ENCODE peak calls at places on chromosomes 13 and 19, in four cellular contexts. X is heart left ventricle, J is osteoblast, Y is esophagus muscularis mucosa. G is an unnamed sample. For H3K4me1 and H3K36me3, the result is how much of the 10 kb centered on the place peaks cover.

GRCh38 chr13:43815204-43815603 is 28.4 kb upstream of the ENOX1 start:
- DNase-seq in X (peak), J (no peak), Y (no peak), G (no peak)

GRCh38 chr13:105817011-105817410 is 718.5 kb downstream of the EFNB2 start:
- DNase-seq in J (no peak), Y (no peak), X (no peak), G (no peak)

GRCh38 chr19:11168568-11168967 is 13.0 kb upstream of the SPC24 start:
- DNase-seq in J (peak), Y (no peak), X (no peak), G (no peak)

GRCh38 chr13:73835138-73835721 is 299.0 kb downstream of the KLF12 start:
- DNase-seq in J (no peak), Y (no peak), X (no peak), G (no peak)

GRCh38 chr19:8552810-8553209 is 24.4 kb downstream of the MYO1F start:
- DNase-seq in J (peak), X (no peak), Y (no peak), G (no peak)

GRCh38 chr13:111388851-111389500 is 68.5 kb downstream of the TEX29 start:
- DNase-seq in J (no peak), X (peak), Y (no peak), G (no peak)

GRCh38 chr13:83350569-83350968 is 531.7 kb downstream of the SLITRK1 start:
- DNase-seq in X (no peak), Y (no peak), J (peak), G (no peak)

GRCh38 chr19:290539-291521 is at the start of gene PLPP2:
- DNase-seq in J (peak), Y (no peak), X (no peak), G (peak)

GRCh38 chr13:35953537-35954206 is 177.5 kb downstream of the DCLK1 start:
- DNase-seq in X (peak), Y (peak), J (peak), G (peak)

GRCh38 chr13:108302279-108302678 is 32.8 kb downstream of the TNFSF13B start:
- DNase-seq in X (no peak), Y (no peak), J (no peak), G (no peak)

GRCh38 chr19:4077800-4078683 is 11.3 kb upstream of the ZBTB7A start:
- DNase-seq in Y (no peak), J (peak), X (peak), G (peak)

GRCh38 chr19:4083677-4084546 is 17.2 kb upstream of the ZBTB7A start:
- DNase-seq in X (peak), Y (no peak), J (peak), G (peak)

GRCh38 chr19:4082172-4082571 is 15.5 kb upstream of the ZBTB7A start:
- DNase-seq in Y (no peak), X (no peak), J (peak), G (no peak)

GRCh38 chr19:4081441-4082129 is 14.9 kb upstream of the ZBTB7A start:
- DNase-seq in X (no peak), Y (no peak), J (peak), G (no peak)

DNA sequence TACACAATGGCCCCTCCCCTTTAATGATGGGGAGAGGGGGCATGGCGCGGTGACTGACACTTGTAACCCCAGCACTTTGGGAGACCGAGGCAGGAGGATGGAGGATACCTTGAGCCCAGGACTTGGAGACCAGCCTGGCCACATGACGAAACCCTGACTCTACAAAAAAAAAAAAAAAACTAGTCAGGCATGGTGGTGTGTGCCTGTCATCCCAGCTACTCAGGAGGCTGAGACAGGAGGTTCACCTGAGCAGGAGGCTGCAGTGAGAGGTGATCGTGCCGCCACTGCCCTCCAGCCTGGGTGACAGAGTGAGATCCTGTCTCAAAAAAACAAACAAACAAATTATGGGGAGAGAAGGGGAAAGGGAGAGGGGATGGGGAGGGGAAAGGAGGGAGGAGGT is 13.8 kb upstream of the ZBTB7A start:
- DNase-seq in X (no peak), Y (no peak), J (no peak), G (no peak)
- TF ChIP-seq CTCF in X (no peak), Y (no peak), J (no peak), G (no peak)

GRCh38 chr13:33280923-33281322 is 4.6 kb downstream of the STARD13 start:
- DNase-seq in X (no peak), Y (no peak), J (no peak), G (no peak)

GRCh38 chr13:33280550-33280905 is 5.0 kb downstream of the STARD13 start:
- DNase-seq in J (no peak), Y (no peak), X (no peak), G (no peak)

GRCh38 chr13:33279414-33279813 is 6.1 kb downstream of the STARD13 start:
- DNase-seq in X (no peak), J (no peak), Y (no peak), G (peak)

GRCh38 chr13:33278923-33279322 is 6.6 kb downstream of the STARD13 start:
- DNase-seq in X (no peak), J (no peak), Y (no peak), G (no peak)

GRCh38 chr13:33279898-33280549 is 5.5 kb downstream of the STARD13 start:
- DNase-seq in X (no peak), J (peak), Y (no peak), G (no peak)
- H3K4me1 ChIP-seq in X (half or more), J (half or more), Y (half or more), G (under half)

DNA sequence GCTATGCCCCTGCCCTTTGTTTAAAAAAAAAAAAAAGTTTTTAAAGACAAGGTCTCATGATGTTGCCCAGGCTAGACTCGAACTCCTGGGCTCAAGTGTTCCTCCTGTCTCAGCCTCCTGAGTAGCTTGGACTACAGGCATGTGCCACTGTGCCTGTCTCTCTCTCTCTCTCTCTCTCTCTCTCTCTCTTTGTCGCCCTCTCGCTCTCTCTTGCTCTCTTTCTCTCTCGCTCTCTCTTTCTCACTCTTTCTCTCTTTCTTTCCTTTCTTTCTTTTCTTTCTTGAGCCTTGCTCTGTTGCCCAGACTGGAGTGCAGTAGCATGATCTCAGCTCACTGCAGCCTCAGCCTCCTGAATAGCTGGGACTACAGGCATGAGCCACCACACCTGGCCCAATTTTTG is 7.5 kb downstream of the COX6B1 start:
- DNase-seq in X (no peak), Y (no peak), J (no peak), G (no peak)
- H3K36me3 ChIP-seq in X (half or more), Y (half or more), J (half or more), G (under half)

GRCh38 chr13:78601886-78602560 is 1.3 kb downstream of the POU4F1 start:
- DNase-seq in J (peak), Y (no peak), X (no peak), G (no peak)

GRCh38 chr13:78602561-78603239 is 652 bp downstream of the POU4F1 start:
- DNase-seq in J (no peak), Y (no peak), X (no peak), G (no peak)

GRCh38 chr13:78599911-78600310 is 3.4 kb downstream of the POU4F1 start:
- DNase-seq in J (no peak), Y (no peak), X (no peak), G (no peak)

GRCh38 chr13:78600317-78600899 is 2.9 kb downstream of the POU4F1 start:
- DNase-seq in J (no peak), Y (no peak), X (no peak), G (no peak)

GRCh38 chr13:78601124-78601885 is 2.0 kb downstream of the POU4F1 start:
- DNase-seq in Y (no peak), J (peak), X (no peak), G (no peak)
- TF ChIP-seq CTCF in Y (no peak), J (no peak), X (no peak), G (no peak)

GRCh38 chr13:94761407-94761806 is 49.1 kb upstream of the SOX21 start:
- DNase-seq in X (no peak), Y (no peak), J (no peak), G (no peak)
- H3K4me1 ChIP-seq in X (under half), Y (under half), J (under half), G (under half)

DNA sequence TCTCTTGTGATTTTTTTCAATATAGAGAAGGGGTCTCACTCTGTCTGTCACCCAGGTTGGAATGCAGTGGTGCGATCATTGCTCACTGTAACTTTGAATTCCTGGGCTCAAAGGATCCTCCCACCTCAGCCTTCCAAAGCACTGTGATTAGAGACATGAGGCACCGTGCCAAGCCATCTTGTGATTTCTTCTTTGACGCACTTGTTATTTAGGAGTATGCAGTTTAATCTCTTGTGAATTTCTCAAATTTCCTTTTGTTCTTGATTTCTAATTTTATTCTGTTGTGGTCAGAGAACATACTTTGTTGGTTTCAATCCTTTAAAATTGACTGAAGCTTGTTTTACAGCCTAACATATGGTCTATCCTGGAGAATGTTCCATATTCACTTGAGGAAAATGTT is 14.5 kb downstream of the IPO5 start:
- DNase-seq in Y (no peak), J (no peak), X (no peak), G (no peak)
- H3K36me3 ChIP-seq in Y (under half), J (under half), X (under half), G (under half)

GRCh38 chr13:69565334-69565733 is 542.3 kb upstream of the ATXN8OS start:
- DNase-seq in X (no peak), J (no peak), Y (no peak), G (peak)
- TF ChIP-seq CTCF in X (no peak), J (no peak), Y (no peak), G (no peak)

GRCh38 chr19:39127812-39128510 is 2.4 kb downstream of the PAK4 start:
- DNase-seq in Y (no peak), X (no peak), J (peak), G (no peak)
- H3K4me1 ChIP-seq in Y (half or more), X (half or more), J (under half), G (half or more)

DNA sequence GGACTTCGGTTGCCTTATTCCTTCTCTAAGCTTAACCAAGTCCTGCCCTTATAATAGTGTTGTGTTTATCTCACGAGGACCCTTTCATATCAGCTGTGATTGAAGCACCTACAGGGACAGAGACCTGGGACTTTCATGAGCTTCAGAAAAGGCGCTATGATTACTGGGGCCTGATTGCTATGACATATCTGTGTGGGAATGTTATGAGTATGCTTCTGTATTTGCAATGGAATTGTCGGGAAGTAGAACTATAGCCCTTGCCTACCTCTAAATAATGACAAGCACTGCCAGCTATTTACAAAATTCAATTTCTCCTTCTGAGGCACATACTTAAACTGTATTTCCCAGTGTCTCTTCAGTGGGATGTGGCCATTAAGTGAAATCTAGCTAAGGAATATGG is 191.5 kb downstream of the LHFPL6 start:
- DNase-seq in J (no peak), X (no peak), Y (no peak), G (no peak)
- H3K36me3 ChIP-seq in J (under half), X (under half), Y (under half), G (under half)

GRCh38 chr19:42202290-42202867 is 15.1 kb downstream of the DEDD2 start:
- DNase-seq in X (no peak), J (peak), Y (no peak), G (no peak)

GRCh38 chr19:42198676-42199439 is 18.6 kb downstream of the DEDD2 start:
- DNase-seq in J (peak), Y (no peak), X (no peak), G (peak)

GRCh38 chr19:42201489-42202289 is 15.8 kb downstream of the DEDD2 start:
- DNase-seq in J (peak), X (peak), Y (no peak), G (peak)

GRCh38 chr19:42199440-42200115 is 17.9 kb downstream of the DEDD2 start:
- DNase-seq in X (peak), Y (no peak), J (peak), G (peak)

DNA sequence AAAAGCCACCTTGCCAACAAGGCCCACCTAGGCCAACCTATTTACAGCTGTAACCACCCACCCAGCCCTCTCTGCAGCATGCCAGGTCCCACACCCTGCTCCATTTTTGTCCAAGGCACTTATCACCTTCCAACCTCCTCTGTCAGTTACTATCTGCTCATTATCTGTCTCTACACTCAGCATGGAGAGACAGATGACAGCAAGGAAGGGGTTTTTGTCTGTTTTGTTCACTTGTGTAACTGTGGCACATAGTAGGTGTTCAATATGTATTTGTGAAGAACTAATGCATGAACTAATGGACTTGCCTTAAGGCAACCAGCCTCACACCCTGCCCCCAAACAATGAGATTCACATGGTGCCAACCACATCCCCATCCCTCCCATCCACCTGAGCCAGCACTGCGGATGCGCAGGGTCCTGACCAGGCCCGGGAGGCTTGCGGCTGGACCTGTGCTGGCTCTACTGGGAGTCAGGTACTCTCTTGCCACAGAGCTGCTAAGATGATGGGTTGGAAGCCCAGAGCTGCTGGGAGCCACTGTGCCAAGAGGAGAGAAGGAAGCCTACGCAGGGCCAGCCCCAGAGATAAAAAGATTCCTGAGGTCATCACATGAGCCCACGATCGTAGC is 17.2 kb downstream of the DEDD2 start:
- DNase-seq in J (peak), Y (no peak), X (no peak), G (no peak)
- TF ChIP-seq CTCF in J (no peak), Y (no peak), X (no peak), G (no peak)